ENCODE peak calls at places on chromosomes 16 and 17, in ten cellular contexts. I is left cardiac atrium; V is BE2C; C is RPMI8226; Y is stimulated activated CD4-positive, alpha-beta T cell treated with anti-CD3 and anti-CD28 coated beads, Interleukin-12 subunit alpha, Interleukin-12 subunit beta, amount 100 ng/mL, for 4 hours; O is cardiac muscle cell; W is posterior cingulate gyrus; G is substantia nigra; L is neural crest cell; U is activated CD8-positive, alpha-beta memory T cell treated with anti-CD3 and anti-CD28 coated beads for 48 hours. F is an unnamed sample.

GRCh38 chr16:87490091-87490798 is 2.6 kb downstream of the ZCCHC14 start:
- DNase-seq in V (no peak), I (no peak), U (no peak), W (no peak), G (no peak), L (no peak), Y (no peak), C (no peak), O (peak), F (no peak)

GRCh38 chr16:1532081-1532760 is 1.2 kb upstream of the TMEM204 start:
- DNase-seq in I (peak), C (no peak), L (no peak), U (no peak), W (no peak), Y (no peak), O (no peak), V (peak), G (no peak), F (no peak)

GRCh38 chr16:71626018-71626857 is at the start of gene MARVELD3:
- DNase-seq in G (no peak), W (no peak), O (no peak), I (no peak), Y (peak), C (peak), V (no peak), U (no peak), L (no peak), F (no peak)

GRCh38 chr16:87492721-87493554 is at the start of gene ZCCHC14:
- DNase-seq in L (peak), O (peak), W (peak), U (peak), Y (peak), I (peak), V (peak), C (peak), G (peak), F (peak)

GRCh38 chr16:77500286-77500598 is 65.4 kb upstream of the ADAMTS18 start:
- DNase-seq in I (no peak), V (no peak), Y (no peak), O (no peak), W (no peak), C (no peak), U (no peak), L (no peak), G (no peak), F (no peak)

GRCh38 chr17:79988163-79988971 is 47.3 kb downstream of the TBC1D16 start:
- DNase-seq in I (peak), Y (no peak), G (no peak), V (no peak), O (peak), C (no peak), W (peak), U (no peak), L (no peak), F (no peak)

GRCh38 chr17:17079761-17080160 is 37.5 kb downstream of the MPRIP start:
- DNase-seq in Y (no peak), I (peak), G (peak), O (no peak), V (no peak), W (peak), U (no peak), C (no peak), L (no peak), F (no peak)

GRCh38 chr17:47946929-47947397 is 5.6 kb downstream of the PNPO start:
- DNase-seq in I (peak), U (peak), W (no peak), C (peak), L (peak), V (peak), O (peak), G (peak), Y (peak), F (peak)

GRCh38 chr17:44355642-44356099 is 8.0 kb downstream of the FAM171A2 start:
- DNase-seq in O (no peak), C (no peak), Y (no peak), G (no peak), I (no peak), V (no peak), U (no peak), W (no peak), L (no peak), F (no peak)

GRCh38 chr16:82011199-82011641 is at the start of gene SDR42E1:
- DNase-seq in O (no peak), U (peak), C (peak), W (no peak), L (no peak), Y (peak), V (no peak), G (no peak), I (peak), F (no peak)

F was measured in AG04449.